ENCODE peak calls at places on chromosome 22, in seven cellular contexts. U is gastrocnemius medialis, F is endothelial cell of umbilical vein, Z is right atrium auricular region, X is aorta, C is A673, E is transverse colon. L is an unnamed sample.

GRCh38 chr22:29936186-29936585 is 53.2 kb downstream of the MTMR3 start:
- DNase-seq in U (no peak), F (peak; percentile 76), Z (no peak), X (no peak), C (no peak), E (no peak), L (no peak)

GRCh38 chr22:33848251-33848650 is 72.0 kb downstream of the LARGE1 start:
- DNase-seq in U (no peak), F (no peak), Z (no peak), X (no peak), C (no peak), E (no peak), L (no peak)

GRCh38 chr22:17554814-17555213 is 8.5 kb upstream of the SLC25A18 start:
- DNase-seq in U (no peak), F (no peak), Z (no peak), X (no peak), C (no peak), E (no peak), L (no peak)

GRCh38 chr22:29434288-29434687 is 4.1 kb upstream of the RFPL1 start:
- DNase-seq in U (no peak), F (no peak), Z (no peak), X (no peak), C (no peak), E (no peak), L (no peak)

GRCh38 chr22:41197046-41197807 is 7.9 kb upstream of the L3MBTL2 start:
- DNase-seq in U (peak; percentile 57), F (peak; percentile 75), Z (peak; percentile 69), X (peak; percentile 89), C (peak; percentile 88), E (peak; percentile 88), L (peak; percentile 71)

GRCh38 chr22:30324008-30324730 is 2.6 kb downstream of the TBC1D10A start:
- DNase-seq in U (no peak), F (no peak), Z (no peak), X (no peak), C (no peak), E (no peak), L (peak; percentile 35)

GRCh38 chr22:19036523-19037273 is 85.5 kb downstream of the DGCR2 start:
- DNase-seq in U (no peak), F (no peak), Z (no peak), X (no peak), C (no peak), E (no peak), L (no peak)

GRCh38 chr22:49266561-49267519 is 560.8 kb downstream of the BRD1 start:
- DNase-seq in U (no peak), F (no peak), Z (no peak), X (no peak), C (no peak), E (no peak), L (peak; percentile 52)

GRCh38 chr22:24414984-24415945 is 12.1 kb upstream of the ADORA2A start:
- DNase-seq in U (no peak), F (no peak), Z (no peak), X (no peak), C (no peak), E (no peak), L (peak; percentile 60)

GRCh38 chr22:28024422-28024888 is 105.4 kb upstream of the PITPNB start:
- DNase-seq in U (peak; percentile 91), F (no peak), Z (peak; percentile 53), X (no peak), C (no peak), E (no peak), L (peak; percentile 41)

GRCh38 chr22:31089101-31090100 is 8.3 kb downstream of the SMTN start:
- DNase-seq in U (peak; percentile 44), F (peak; percentile 34), Z (no peak), X (peak; percentile 74), C (no peak), E (peak; percentile 71), L (no peak)

GRCh38 chr22:19478086-19478392 is 954 bp downstream of the UFD1 start:
- DNase-seq in U (no peak), F (no peak), Z (no peak), X (no peak), C (no peak), E (no peak), L (no peak)

GRCh38 chr22:30347255-30347892 is 9.3 kb downstream of the SF3A1 start:
- DNase-seq in U (no peak), F (no peak), Z (no peak), X (no peak), C (no peak), E (no peak), L (no peak)

GRCh38 chr22:42432020-42432596 is at the start of gene NFAM1:
- DNase-seq in U (peak; percentile 30), F (no peak), Z (no peak), X (peak; percentile 87), C (peak; percentile 72), E (peak; percentile 30), L (peak; percentile 49)

GRCh38 chr22:42430486-42431125 is 1.6 kb downstream of the NFAM1 start:
- DNase-seq in U (no peak), F (no peak), Z (no peak), X (no peak), C (no peak), E (no peak), L (no peak)

GRCh38 chr22:42432818-42433217 is 615 bp upstream of the NFAM1 start:
- DNase-seq in U (no peak), F (no peak), Z (no peak), X (no peak), C (no peak), E (no peak), L (no peak)

GRCh38 chr22:42433754-42434153 is 1.6 kb upstream of the NFAM1 start:
- DNase-seq in U (no peak), F (no peak), Z (no peak), X (no peak), C (no peak), E (no peak), L (no peak)

GRCh38 chr22:42431401-42432019 is 693 bp downstream of the NFAM1 start:
- DNase-seq in U (no peak), F (no peak), Z (no peak), X (no peak), C (no peak), E (no peak), L (no peak)
- H3K4me1 ChIP-seq in U (no peaks in the 10 kb centered on the region), F (no peaks in the 10 kb centered on the region), Z (no peaks in the 10 kb centered on the region), X (no peaks in the 10 kb centered on the region), C (peaks cover 76% of the 10 kb centered on the region), E (peaks cover 19% of the 10 kb centered on the region), L (peaks cover 9% of the 10 kb centered on the region)

DNA sequence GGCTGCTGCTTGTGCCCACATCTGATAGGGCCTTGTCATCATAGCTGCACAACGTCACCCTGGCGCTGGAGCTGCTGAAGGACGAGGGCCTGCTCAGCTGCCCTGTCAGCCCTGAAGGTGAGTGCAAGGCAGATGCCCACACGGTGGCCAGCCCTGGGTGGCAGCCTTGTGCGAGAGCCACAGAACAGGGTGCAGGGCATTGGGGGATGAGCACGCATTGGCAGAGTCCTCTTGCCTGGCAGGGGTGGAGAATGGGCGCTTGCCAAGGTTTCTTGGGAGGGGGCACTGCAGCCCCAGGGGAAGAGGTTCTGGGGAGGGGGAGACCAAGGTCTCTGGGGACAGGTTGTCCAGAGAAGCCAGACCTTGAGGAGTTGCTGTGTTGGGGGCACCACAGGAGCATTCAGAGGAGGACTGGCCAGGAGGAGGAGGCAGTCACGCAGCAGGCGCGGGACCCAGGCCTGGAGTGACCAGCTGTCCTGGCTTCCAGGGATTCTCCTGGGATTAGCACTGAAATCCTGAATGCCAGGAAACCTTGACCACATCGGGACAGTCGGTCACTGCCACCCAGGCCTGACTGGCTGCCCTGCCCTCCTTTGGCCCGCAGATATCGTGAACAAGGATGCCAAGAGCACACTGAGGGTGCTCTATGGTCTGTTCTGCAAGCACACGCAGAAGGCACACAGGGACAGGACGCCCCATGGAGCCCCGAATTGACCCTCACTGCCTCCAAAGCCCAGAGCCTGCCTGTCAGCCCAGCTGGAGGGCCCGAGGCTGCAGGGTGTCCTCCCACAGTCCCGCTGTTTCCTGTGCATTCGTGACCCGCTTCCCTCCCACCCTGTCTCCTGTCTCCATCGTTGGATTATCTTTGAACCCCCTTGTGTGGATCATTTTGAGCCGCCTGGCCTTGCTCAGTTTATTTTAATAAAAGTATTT is 25.3 kb downstream of the PARVG start:
- DNase-seq in U (no peak), F (no peak), Z (no peak), X (no peak), C (no peak), E (no peak), L (peak; percentile 57)
- H3K27ac ChIP-seq in U (no peak overlapping the region), F (no peak overlapping the region), Z (no peak overlapping the region), X (no peak overlapping the region), C (no peak overlapping the region), E (no peak overlapping the region), L (no peak overlapping the region)

GRCh38 chr22:21762712-21763581 is 27.4 kb upstream of the YPEL1 start:
- DNase-seq in U (no peak), F (no peak), Z (no peak), X (no peak), C (no peak), E (no peak), L (no peak)

GRCh38 chr22:21760640-21761039 is 25.0 kb upstream of the YPEL1 start:
- DNase-seq in U (no peak), F (no peak), Z (no peak), X (no peak), C (no peak), E (no peak), L (no peak)

GRCh38 chr22:21761086-21761485 is 25.5 kb upstream of the YPEL1 start:
- DNase-seq in U (no peak), F (no peak), Z (no peak), X (no peak), C (no peak), E (no peak), L (no peak)

GRCh38 chr22:21764038-21764804 is 28.6 kb upstream of the YPEL1 start:
- DNase-seq in U (no peak), F (no peak), Z (no peak), X (no peak), C (no peak), E (no peak), L (no peak)

DNA sequence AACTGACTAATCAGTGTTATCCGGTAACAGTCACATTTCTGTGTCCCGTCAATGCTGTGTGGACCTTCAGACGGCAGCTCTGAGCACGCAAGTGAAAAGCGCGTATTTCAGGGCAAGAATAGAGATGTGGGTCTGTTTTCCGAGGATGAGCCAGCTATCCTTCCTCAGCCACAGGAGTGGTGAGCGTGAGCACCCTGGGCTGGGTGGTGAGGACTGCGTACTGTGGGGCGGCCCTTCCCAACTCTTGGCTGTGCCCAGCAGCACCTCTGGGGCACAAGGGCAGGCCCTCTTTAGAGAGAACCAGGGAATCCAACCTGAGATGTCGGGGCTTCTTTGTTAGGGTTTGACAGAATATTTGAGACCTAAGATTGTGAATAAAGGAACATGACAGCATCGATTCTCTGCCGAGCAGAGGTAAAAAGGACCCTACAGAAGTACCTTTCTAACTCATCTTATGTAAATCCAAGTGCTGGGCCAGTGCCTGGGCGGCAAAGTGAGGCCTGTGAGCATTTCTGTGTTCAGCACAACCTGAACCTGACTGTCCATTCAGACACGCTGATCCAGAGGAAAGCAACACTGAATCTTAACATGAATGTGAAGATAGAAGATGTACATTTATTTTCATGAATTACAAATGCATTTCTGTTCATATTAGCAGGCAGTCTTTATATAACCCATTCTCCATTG is 26.5 kb upstream of the YPEL1 start:
- DNase-seq in U (no peak), F (no peak), Z (no peak), X (no peak), C (no peak), E (no peak), L (no peak)
- H3K4me1 ChIP-seq in U (no peaks in the 10 kb centered on the region), F (peaks cover 9% of the 10 kb centered on the region), Z (no peaks in the 10 kb centered on the region), X (no peaks in the 10 kb centered on the region), C (peaks cover 5% of the 10 kb centered on the region), E (no peaks in the 10 kb centered on the region), L (no peaks in the 10 kb centered on the region)

DNA sequence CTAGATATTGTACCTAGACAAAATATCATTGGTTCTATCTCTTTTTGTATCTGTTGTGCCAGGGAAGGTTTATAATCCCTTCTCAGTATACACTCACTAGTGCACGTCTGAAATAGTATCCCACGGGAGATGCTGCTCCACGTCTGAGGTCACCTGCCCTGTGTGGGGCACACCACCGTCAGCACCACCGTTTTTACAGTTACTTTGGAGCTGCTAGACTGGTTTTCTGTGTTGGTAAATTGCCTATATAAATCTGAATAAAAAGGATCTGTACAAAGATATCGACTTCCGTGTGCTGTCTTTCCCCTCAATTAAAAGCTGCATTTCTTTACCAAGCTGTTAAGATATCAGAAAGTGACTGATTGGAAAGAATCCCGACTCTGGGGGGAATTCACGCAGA is 13.0 kb upstream of the MYO18B start:
- DNase-seq in U (no peak), F (no peak), Z (no peak), X (no peak), C (no peak), E (no peak), L (no peak)
- H3K27ac ChIP-seq in U (no peak overlapping the region), F (no peak overlapping the region), Z (no peak overlapping the region), X (no peak overlapping the region), C (no peak overlapping the region), E (no peak overlapping the region), L (no peak overlapping the region)

L was measured in tibial artery.